ENCODE peak calls at places on chromosomes 5 and 9, in four cellular contexts. One of them, this sample, is unnamed.

GRCh38 chr5:68149189-68149588 is 66.4 kb upstream of the PIK3R1 start:
- DNase-seq in K562: no peak
- DNase-seq in HCT116: no peak
- DNase-seq in GM12878: no peak
- DNase-seq in this sample: no peak

GRCh38 chr5:175902013-175902412 is 30.6 kb downstream of the CPLX2 start:
- DNase-seq in HCT116: no peak
- DNase-seq in GM12878: no peak
- DNase-seq in K562: no peak
- DNase-seq in this sample: no peak

GRCh38 chr5:172777381-172778222 is 6.6 kb upstream of the DUSP1 start:
- DNase-seq in GM12878: no peak
- DNase-seq in K562: peak; percentile 68
- DNase-seq in HCT116: peak; percentile 76
- DNase-seq in this sample: no peak

GRCh38 chr5:136810198-136810823 is 445.0 kb upstream of the TRPC7 start:
- DNase-seq in K562: no peak
- DNase-seq in HCT116: no peak
- DNase-seq in GM12878: no peak
- DNase-seq in this sample: no peak

GRCh38 chr5:958701-959571 is 49.7 kb upstream of the NKD2 start:
- DNase-seq in K562: peak; percentile 63
- DNase-seq in GM12878: no peak
- DNase-seq in HCT116: peak; percentile 13
- DNase-seq in this sample: no peak

GRCh38 chr9:102237520-102237919 is 499.1 kb upstream of the GRIN3A start:
- DNase-seq in HCT116: no peak
- DNase-seq in K562: no peak
- DNase-seq in GM12878: no peak
- DNase-seq in this sample: no peak

GRCh38 chr9:33024126-33024965 is 727 bp upstream of the DNAJA1 start:
- DNase-seq in K562: no peak
- DNase-seq in GM12878: no peak
- DNase-seq in HCT116: peak; percentile 12
- DNase-seq in this sample: no peak

GRCh38 chr9:131590449-131590848 is 45.1 kb downstream of the PRRT1B start:
- DNase-seq in HCT116: no peak
- DNase-seq in K562: no peak
- DNase-seq in GM12878: no peak
- DNase-seq in this sample: no peak

GRCh38 chr5:57358796-57359592 is 123.6 kb downstream of the ACTBL2 start:
- DNase-seq in K562: no peak
- DNase-seq in HCT116: no peak
- DNase-seq in GM12878: no peak
- DNase-seq in this sample: no peak

DNA sequence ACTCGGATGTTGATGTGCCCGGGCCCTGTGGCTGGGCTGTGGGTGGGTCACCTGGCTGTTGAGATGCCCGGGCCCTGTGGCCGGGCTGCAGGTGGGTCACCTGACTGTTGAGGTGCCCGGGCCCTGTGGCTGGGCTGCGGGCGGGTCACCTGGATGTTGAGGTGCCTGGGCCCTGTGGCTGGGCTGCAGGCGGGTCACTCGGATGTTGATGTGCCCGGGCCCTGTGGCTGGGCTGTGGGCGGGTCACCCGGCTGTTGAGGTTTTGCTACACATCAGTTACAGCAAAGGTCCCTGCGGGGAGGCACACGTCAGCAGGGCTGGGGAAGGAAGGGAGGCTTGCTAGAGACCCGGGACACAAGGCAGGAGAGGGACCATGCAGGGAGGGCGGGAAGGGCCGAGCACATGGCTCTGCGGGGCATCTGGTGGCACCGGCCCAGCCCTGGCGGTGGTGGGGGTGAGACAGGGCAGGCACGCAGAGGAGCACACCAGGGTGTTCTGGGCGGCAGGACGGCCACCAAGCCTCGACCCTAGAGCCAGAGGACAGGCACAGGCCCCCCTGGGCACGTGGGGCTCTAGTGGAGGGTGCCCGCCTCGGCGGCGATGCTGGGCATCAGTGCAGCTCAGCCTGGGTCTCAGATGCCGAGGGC is 35.4 kb downstream of the PNPLA7 start:
- DNase-seq in HCT116: no peak
- DNase-seq in K562: no peak
- DNase-seq in GM12878: no peak
- DNase-seq in this sample: no peak
- TF ChIP-seq CEBPB in HCT116: no peak
- TF ChIP-seq CEBPB in K562: no peak
- TF ChIP-seq CEBPB in GM12878: no peak
- TF ChIP-seq CEBPB in this sample: no peak

GRCh38 chr5:41785061-41785460 is 85.2 kb downstream of the OXCT1 start:
- DNase-seq in GM12878: no peak
- DNase-seq in HCT116: no peak
- DNase-seq in K562: no peak
- DNase-seq in this sample: no peak
- TF ChIP-seq JUND in GM12878: no peak
- TF ChIP-seq JUND in HCT116: no peak
- TF ChIP-seq JUND in K562: no peak
- TF ChIP-seq JUND in this sample: no peak

GRCh38 chr9:73153793-73154227 is 2.1 kb downstream of the ANXA1 start:
- DNase-seq in HCT116: no peak
- DNase-seq in GM12878: no peak
- DNase-seq in K562: peak; percentile 28
- DNase-seq in this sample: no peak
- TF ChIP-seq CEBPB in HCT116: no peak
- TF ChIP-seq CEBPB in GM12878: no peak
- TF ChIP-seq CEBPB in K562: peak; percentile 17
- TF ChIP-seq CEBPB in this sample: no peak

GRCh38 chr5:180052211-180052818 is 19.2 kb downstream of the RNF130 start:
- DNase-seq in HCT116: no peak
- DNase-seq in K562: no peak
- DNase-seq in GM12878: no peak
- DNase-seq in this sample: no peak

GRCh38 chr5:180050106-180050929 is 21.2 kb downstream of the RNF130 start:
- DNase-seq in GM12878: no peak
- DNase-seq in HCT116: no peak
- DNase-seq in K562: no peak
- DNase-seq in this sample: no peak

GRCh38 chr5:180056153-180056552 is 15.4 kb downstream of the RNF130 start:
- DNase-seq in GM12878: no peak
- DNase-seq in HCT116: no peak
- DNase-seq in K562: no peak
- DNase-seq in this sample: no peak

GRCh38 chr5:180053061-180053602 is 18.4 kb downstream of the RNF130 start:
- DNase-seq in GM12878: no peak
- DNase-seq in HCT116: no peak
- DNase-seq in K562: no peak
- DNase-seq in this sample: no peak

GRCh38 chr5:180054226-180054625 is 17.3 kb downstream of the RNF130 start:
- DNase-seq in K562: no peak
- DNase-seq in HCT116: no peak
- DNase-seq in GM12878: no peak
- DNase-seq in this sample: no peak
- TF ChIP-seq JUND in K562: no peak
- TF ChIP-seq JUND in HCT116: no peak
- TF ChIP-seq JUND in GM12878: no peak
- TF ChIP-seq JUND in this sample: no peak

GRCh38 chr9:8338249-8338721 is 538.7 kb upstream of the DMAC1 start:
- DNase-seq in K562: no peak
- DNase-seq in HCT116: no peak
- DNase-seq in GM12878: no peak
- DNase-seq in this sample: no peak
- TF ChIP-seq CEBPB in K562: no peak
- TF ChIP-seq CEBPB in HCT116: no peak
- TF ChIP-seq CEBPB in GM12878: no peak
- TF ChIP-seq CEBPB in this sample: no peak

GRCh38 chr9:97128919-97129318 is 90.0 kb upstream of the CTSV start:
- DNase-seq in K562: no peak
- DNase-seq in HCT116: no peak
- DNase-seq in GM12878: no peak
- DNase-seq in this sample: no peak
- TF ChIP-seq JUND in K562: no peak
- TF ChIP-seq JUND in HCT116: no peak
- TF ChIP-seq JUND in GM12878: no peak
- TF ChIP-seq JUND in this sample: no peak

GRCh38 chr5:153209016-153209415 is 281.5 kb upstream of the GRIA1 start:
- DNase-seq in HCT116: no peak
- DNase-seq in K562: no peak
- DNase-seq in GM12878: no peak
- DNase-seq in this sample: no peak
- TF ChIP-seq CEBPB in HCT116: no peak
- TF ChIP-seq CEBPB in K562: no peak
- TF ChIP-seq CEBPB in GM12878: no peak
- TF ChIP-seq CEBPB in this sample: no peak

GRCh38 chr5:107572800-107573368 is 97.9 kb downstream of the EFNA5 start:
- DNase-seq in HCT116: no peak
- DNase-seq in K562: no peak
- DNase-seq in GM12878: no peak
- DNase-seq in this sample: no peak

GRCh38 chr5:107571621-107572489 is 98.9 kb downstream of the EFNA5 start:
- DNase-seq in HCT116: peak; percentile 83
- DNase-seq in GM12878: peak; percentile 83
- DNase-seq in K562: peak; percentile 72
- DNase-seq in this sample: peak; percentile 92

GRCh38 chr5:107566537-107566875 is 104.2 kb downstream of the EFNA5 start:
- DNase-seq in GM12878: no peak
- DNase-seq in K562: no peak
- DNase-seq in HCT116: no peak
- DNase-seq in this sample: no peak

GRCh38 chr5:107567901-107568671 is 102.7 kb downstream of the EFNA5 start:
- DNase-seq in GM12878: peak; percentile 63
- DNase-seq in K562: no peak
- DNase-seq in HCT116: no peak
- DNase-seq in this sample: no peak

GRCh38 chr5:107570805-107571531 is 99.8 kb downstream of the EFNA5 start:
- DNase-seq in GM12878: peak; percentile 94
- DNase-seq in K562: no peak
- DNase-seq in HCT116: no peak
- DNase-seq in this sample: no peak
- TF ChIP-seq JUND in GM12878: peak; percentile 48
- TF ChIP-seq JUND in K562: no peak
- TF ChIP-seq JUND in HCT116: no peak
- TF ChIP-seq JUND in this sample: no peak

This sample was measured in H1.